ENCODE peak calls at places on chromosomes 6 and 20, in eight cellular contexts. H is hepatocyte; W is HT1080; K is retina; O is tibial artery; S is thoracic aorta; P is BJ; F is stimulated activated naive CD8-positive, alpha-beta T cell treated with anti-CD3 and anti-CD28 coated beads, Interleukin-15, amount 100 ng/mL, for 72 hours. Z is an unnamed sample.

GRCh38 chr6:40328988-40329545 is 258.1 kb downstream of the LRFN2 start:
- DNase-seq in P (no peak), H (no peak), S (no peak), W (no peak), F (no peak), K (no peak), O (no peak), Z (no peak)

GRCh38 chr6:4603291-4603690 is 172.9 kb upstream of the CDYL start:
- DNase-seq in W (no peak), S (no peak), F (no peak), P (no peak), O (peak; percentile 73), K (no peak), H (peak; percentile 33), Z (peak; percentile 68)

GRCh38 chr6:100724696-100725095 is 156.4 kb downstream of the ASCC3 start:
- DNase-seq in W (no peak), K (no peak), P (no peak), S (no peak), H (no peak), O (no peak), F (no peak), Z (no peak)

GRCh38 chr6:138287144-138287955 is 69.1 kb upstream of the PBOV1 start:
- DNase-seq in K (no peak), W (peak; percentile 28), H (peak; percentile 69), S (no peak), P (no peak), O (no peak), F (peak; percentile 38), Z (no peak)

GRCh38 chr6:5107332-5107731 is 22.2 kb downstream of the PPP1R3G start:
- DNase-seq in H (no peak), O (no peak), P (no peak), W (no peak), F (no peak), S (no peak), K (no peak), Z (no peak)

GRCh38 chr6:111604259-111605099 is 1.2 kb downstream of the TRAF3IP2 start:
- DNase-seq in F (no peak), P (no peak), H (peak; percentile 51), O (peak; percentile 89), W (peak; percentile 65), K (peak; percentile 32), S (peak; percentile 51), Z (peak; percentile 73)

GRCh38 chr20:10005885-10006284 is 28.9 kb upstream of the ANKEF1 start:
- DNase-seq in H (no peak), O (no peak), W (no peak), S (no peak), K (no peak), F (no peak), P (no peak), Z (no peak)

GRCh38 chr6:110664933-110665332 is 150.3 kb downstream of the CDK19 start:
- DNase-seq in F (no peak), S (no peak), K (no peak), H (no peak), W (no peak), O (no peak), P (no peak), Z (peak; percentile 36)

GRCh38 chr6:155530219-155530834 is 74.7 kb upstream of the NOX3 start:
- DNase-seq in K (no peak), P (no peak), H (peak; percentile 52), S (no peak), F (peak; percentile 14), O (no peak), W (peak; percentile 50), Z (no peak)

GRCh38 chr6:24205020-24205492 is 79.0 kb downstream of the NRSN1 start:
- DNase-seq in W (peak; percentile 14), S (no peak), F (no peak), H (peak; percentile 54), K (peak; percentile 75), P (no peak), O (no peak), Z (no peak)

GRCh38 chr6:111105578-111105977 is 18.3 kb downstream of the SLC16A10 start:
- DNase-seq in P (no peak), W (peak; percentile 75), O (no peak), K (no peak), F (peak; percentile 43), S (no peak), H (peak; percentile 86), Z (no peak)

GRCh38 chr6:135182120-135182992 is 1.2 kb downstream of the MYB start:
- DNase-seq in W (peak; percentile 5), K (peak; percentile 75), P (no peak), F (peak; percentile 62), H (peak; percentile 28), S (no peak), O (no peak), Z (no peak)

GRCh38 chr6:145904878-145905277 is 59.3 kb downstream of the SHPRH start:
- DNase-seq in W (no peak), K (no peak), S (no peak), O (no peak), F (no peak), P (no peak), H (no peak), Z (no peak)

GRCh38 chr20:32574296-32575226 is 10.6 kb downstream of the NOL4L start:
- DNase-seq in P (peak; percentile 31), F (peak; percentile 41), W (peak; percentile 82), H (peak; percentile 92), S (no peak), K (no peak), O (no peak), Z (peak; percentile 25)

GRCh38 chr6:6972456-6972855 is 135.3 kb upstream of the RREB1 start:
- DNase-seq in S (no peak), O (no peak), H (peak; percentile 68), K (no peak), W (peak; percentile 75), P (peak; percentile 0), F (no peak), Z (no peak)

GRCh38 chr6:43009124-43009523 is 4.6 kb downstream of the MEA1 start:
- DNase-seq in H (peak; percentile 63), W (peak; percentile 21), O (no peak), S (no peak), P (no peak), F (peak; percentile 31), K (no peak), Z (no peak)

GRCh38 chr6:23106951-23107350 is 537.6 kb downstream of the HDGFL1 start:
- DNase-seq in S (no peak), K (no peak), H (no peak), P (peak; percentile 67), F (no peak), W (peak; percentile 1), O (no peak), Z (peak; percentile 64)

GRCh38 chr6:11241793-11242201 is 9.3 kb upstream of the NEDD9 start:
- DNase-seq in S (peak; percentile 43), P (no peak), O (peak; percentile 81), H (peak; percentile 68), K (no peak), F (no peak), W (no peak), Z (no peak)

GRCh38 chr6:15608406-15608805 is 54.4 kb downstream of the DTNBP1 start:
- DNase-seq in H (peak; percentile 43), O (no peak), F (no peak), W (peak; percentile 92), P (peak; percentile 56), K (no peak), S (no peak), Z (peak; percentile 68)

GRCh38 chr6:155327326-155328073 is 13.2 kb upstream of the TFB1M start:
- DNase-seq in P (no peak), H (peak; percentile 90), O (peak; percentile 40), K (peak; percentile 75), S (no peak), W (peak; percentile 68), F (peak; percentile 50), Z (no peak)

GRCh38 chr20:43862438-43862837 is 52.2 kb upstream of the TOX2 start:
- DNase-seq in P (no peak), W (no peak), O (no peak), K (no peak), F (no peak), H (no peak), S (no peak), Z (no peak)

GRCh38 chr6:157531986-157532365 is 151.0 kb downstream of the ZDHHC14 start:
- DNase-seq in F (no peak), W (no peak), O (no peak), S (no peak), P (no peak), K (no peak), H (peak; percentile 25), Z (no peak)

GRCh38 chr20:57876163-57876562 is 166.3 kb upstream of the PMEPA1 start:
- DNase-seq in F (no peak), W (no peak), P (no peak), O (no peak), H (no peak), K (no peak), S (no peak), Z (no peak)

GRCh38 chr6:166165558-166166313 is 1.9 kb downstream of the TBXT start:
- DNase-seq in W (no peak), H (no peak), F (no peak), O (no peak), S (no peak), P (no peak), K (peak; percentile 35), Z (no peak)

GRCh38 chr6:131103296-131103695 is 32.0 kb upstream of the AKAP7 start:
- DNase-seq in F (no peak), S (no peak), P (no peak), K (no peak), H (no peak), O (no peak), W (peak; percentile 5), Z (no peak)